ENCODE peak calls at places on chromosomes 2 and 18, in four cellular contexts. One of them, this sample, is unnamed.

GRCh38 chr2:102107741-102108070 is 34.8 kb upstream of the IL1R1 start:
- DNase-seq in glutamatergic neuron: no peak
- DNase-seq in stromal cell of bone marrow: peak; percentile 43
- DNase-seq in aorta: no peak
- DNase-seq in this sample: no peak

GRCh38 chr2:218014706-218015685 is 12.2 kb upstream of the TNS1 start:
- DNase-seq in aorta: no peak
- DNase-seq in glutamatergic neuron: no peak
- DNase-seq in stromal cell of bone marrow: no peak
- DNase-seq in this sample: no peak

GRCh38 chr2:142462291-142462690 is 331.5 kb upstream of the LRP1B start:
- DNase-seq in aorta: no peak
- DNase-seq in stromal cell of bone marrow: no peak
- DNase-seq in glutamatergic neuron: no peak
- DNase-seq in this sample: no peak

GRCh38 chr2:165573534-165574461 is 104.3 kb downstream of the CSRNP3 start:
- DNase-seq in aorta: no peak
- DNase-seq in stromal cell of bone marrow: no peak
- DNase-seq in glutamatergic neuron: peak; percentile 72
- DNase-seq in this sample: no peak

GRCh38 chr18:73156117-73156516 is 288.3 kb upstream of the NETO1 start:
- DNase-seq in aorta: no peak
- DNase-seq in glutamatergic neuron: no peak
- DNase-seq in stromal cell of bone marrow: no peak
- DNase-seq in this sample: no peak

GRCh38 chr2:1662606-1663180 is 81.6 kb downstream of the PXDN start:
- DNase-seq in stromal cell of bone marrow: no peak
- DNase-seq in glutamatergic neuron: no peak
- DNase-seq in aorta: peak; percentile 68
- DNase-seq in this sample: peak; percentile 42

GRCh38 chr2:173858297-173858731 is 106.9 kb downstream of the SP3 start:
- DNase-seq in glutamatergic neuron: no peak
- DNase-seq in stromal cell of bone marrow: no peak
- DNase-seq in aorta: no peak
- DNase-seq in this sample: no peak

GRCh38 chr2:43082111-43082877 is 144.1 kb downstream of the ZFP36L2 start:
- DNase-seq in glutamatergic neuron: no peak
- DNase-seq in aorta: peak; percentile 73
- DNase-seq in stromal cell of bone marrow: peak; percentile 75
- DNase-seq in this sample: peak; percentile 87

GRCh38 chr2:46308081-46308480 is 10.9 kb downstream of the EPAS1 start:
- DNase-seq in stromal cell of bone marrow: no peak
- DNase-seq in glutamatergic neuron: no peak
- DNase-seq in aorta: no peak
- DNase-seq in this sample: no peak